ENCODE peak calls at places on chromosomes 12 and 14, in nine cellular contexts. X, F, D, C, M, Z, G, K and Y are unnamed samples.

GRCh38 chr12:132801741-132802140 is 26.9 kb downstream of the GOLGA3 start:
- DNase-seq in K (no peak), F (no peak), G (no peak), Z (no peak), C (no peak), X (no peak), M (no peak), D (no peak), Y (no peak)

GRCh38 chr12:125683748-125684381 is 618.6 kb downstream of the AACS start:
- DNase-seq in K (peak; percentile 42), X (no peak), G (no peak), D (peak; percentile 59), M (no peak), Z (peak; percentile 41), F (no peak), C (no peak), Y (peak; percentile 72)

GRCh38 chr12:32116897-32117296 is 10.2 kb downstream of the BICD1 start:
- DNase-seq in K (no peak), M (peak; percentile 74), X (peak; percentile 12), C (peak; percentile 51), G (no peak), F (no peak), Z (no peak), D (no peak), Y (no peak)

GRCh38 chr12:79591988-79592387 is 98.8 kb downstream of the PAWR start:
- DNase-seq in M (peak; percentile 24), G (no peak), D (no peak), Z (no peak), C (peak; percentile 28), F (no peak), X (no peak), K (no peak), Y (no peak)

GRCh38 chr12:51591020-51591901 is at the start of gene SCN8A:
- DNase-seq in D (peak; percentile 56), K (peak; percentile 21), M (peak; percentile 78), Z (peak; percentile 12), C (peak; percentile 63), G (peak; percentile 35), X (no peak), F (peak; percentile 23), Y (peak; percentile 78)

GRCh38 chr14:101928415-101928841 is 35.9 kb upstream of the DYNC1H1 start:
- DNase-seq in C (no peak), G (no peak), M (no peak), F (no peak), K (no peak), Z (no peak), X (no peak), D (peak; percentile 24), Y (no peak)

GRCh38 chr14:95313246-95313645 is 6.5 kb downstream of the CLMN start:
- DNase-seq in Z (no peak), D (no peak), F (no peak), C (no peak), K (no peak), M (no peak), X (no peak), G (no peak), Y (no peak)

GRCh38 chr14:79552778-79553177 is 658.5 kb downstream of the DIO2 start:
- DNase-seq in K (no peak), G (no peak), F (no peak), Z (no peak), D (no peak), M (no peak), C (peak; percentile 27), X (no peak), Y (no peak)

GRCh38 chr12:30134229-30134628 is 350.5 kb upstream of the TMTC1 start:
- DNase-seq in G (no peak), X (no peak), K (no peak), C (peak; percentile 64), M (peak; percentile 18), Z (no peak), F (no peak), D (no peak), Y (no peak)

GRCh38 chr14:68779761-68780323 is 13.0 kb downstream of the ZFP36L1 start:
- DNase-seq in M (peak; percentile 95), X (no peak), F (no peak), C (peak; percentile 98), D (no peak), Z (peak; percentile 46), G (no peak), K (no peak), Y (no peak)

GRCh38 chr12:55909513-55909884 is 18.2 kb downstream of the PYM1 start:
- DNase-seq in D (no peak), X (no peak), Z (no peak), C (no peak), M (no peak), F (no peak), K (no peak), G (no peak), Y (no peak)

GRCh38 chr12:18751866-18752265 is 13.9 kb downstream of the CAPZA3 start:
- DNase-seq in X (no peak), D (no peak), M (no peak), F (no peak), K (no peak), Z (no peak), C (no peak), G (no peak), Y (peak; percentile 5)

GRCh38 chr14:99356031-99356430 is 84.0 kb upstream of the BCL11B start:
- DNase-seq in M (no peak), G (no peak), X (no peak), K (no peak), C (no peak), Z (no peak), D (no peak), F (no peak), Y (no peak)

GRCh38 chr12:106309671-106310313 is 7.3 kb downstream of the TCP11L2 start:
- DNase-seq in X (no peak), F (no peak), G (peak; percentile 66), M (peak; percentile 43), Z (no peak), K (no peak), D (no peak), C (peak; percentile 37), Y (no peak)

GRCh38 chr14:74610866-74611671 is 968 bp downstream of the LTBP2 start:
- DNase-seq in F (no peak), X (no peak), K (no peak), Z (no peak), C (no peak), D (no peak), M (no peak), G (peak; percentile 54), Y (no peak)

GRCh38 chr12:121580959-121581680 is at the start of gene KDM2B:
- DNase-seq in X (no peak), Z (peak; percentile 43), G (peak; percentile 50), F (peak; percentile 21), C (peak; percentile 59), D (no peak), K (no peak), M (peak; percentile 81), Y (peak; percentile 54)

GRCh38 chr14:101358320-101358569 is 203.1 kb upstream of the DIO3 start:
- DNase-seq in F (no peak), X (no peak), K (no peak), G (no peak), D (no peak), Z (no peak), C (no peak), M (no peak), Y (no peak)

GRCh38 chr12:47391566-47391965 is 311.8 kb upstream of the AMIGO2 start:
- DNase-seq in K (peak; percentile 64), G (no peak), C (no peak), D (no peak), M (no peak), F (no peak), X (no peak), Z (no peak), Y (no peak)

GRCh38 chr12:56932867-56933266 is 1.3 kb downstream of the SDR9C7 start:
- DNase-seq in F (peak; percentile 35), Z (no peak), K (no peak), G (no peak), M (no peak), D (no peak), C (no peak), X (peak; percentile 33), Y (no peak)

GRCh38 chr12:82810568-82810967 is 123.9 kb downstream of the TMTC2 start:
- DNase-seq in X (no peak), K (no peak), G (no peak), D (no peak), M (no peak), F (no peak), C (no peak), Z (no peak), Y (no peak)

GRCh38 chr12:14111230-14111865 is 129.9 kb upstream of the GRIN2B start:
- DNase-seq in D (no peak), C (peak; percentile 30), G (no peak), F (no peak), K (no peak), M (peak; percentile 6), X (no peak), Z (no peak), Y (no peak)

GRCh38 chr12:49294086-49294803 is 702 bp upstream of the PRPH start:
- DNase-seq in X (no peak), M (no peak), C (no peak), D (no peak), G (peak; percentile 77), K (no peak), F (no peak), Z (no peak), Y (no peak)

GRCh38 chr12:2792670-2793500 is 1.9 kb upstream of the FKBP4 start:
- DNase-seq in Z (no peak), K (no peak), M (no peak), F (no peak), G (no peak), D (no peak), X (no peak), C (no peak), Y (no peak)

GRCh38 chr12:61357496-61357895 is 902.7 kb upstream of the USP15 start:
- DNase-seq in M (no peak), X (no peak), F (no peak), D (no peak), K (no peak), Z (no peak), G (no peak), C (no peak), Y (no peak)

GRCh38 chr14:104004849-104005248 is 62.5 kb upstream of the RD3L start:
- DNase-seq in G (no peak), M (no peak), X (no peak), F (no peak), C (no peak), K (no peak), D (no peak), Z (no peak), Y (no peak)

GRCh38 chr12:91685917-91686316 is 459.7 kb downstream of the BTG1 start:
- DNase-seq in Z (no peak), X (peak; percentile 76), G (no peak), F (no peak), M (peak; percentile 45), K (no peak), D (no peak), C (peak; percentile 85), Y (no peak)